ENCODE peak calls at places on chromosome 13, in six cellular contexts. E is dorsolateral prefrontal cortex, D is lung, A is cardiac fibroblast, T is left ventricle myocardium inferior, H is AG10803. Y is an unnamed sample.

GRCh38 chr13:45607931-45608330 is 7.6 kb downstream of the ERICH6B start:
- DNase-seq in E (no peak), T (no peak), D (no peak), A (peak; percentile 6), H (peak; percentile 9), Y (no peak)

GRCh38 chr13:89465366-89465765 is 1794.2 kb downstream of the SLITRK5 start:
- DNase-seq in A (peak; percentile 6), E (no peak), T (no peak), H (peak; percentile 11), D (no peak), Y (no peak)

GRCh38 chr13:50129923-50130685 is 114.9 kb downstream of the KCNRG start:
- DNase-seq in T (peak; percentile 37), H (peak; percentile 59), A (peak; percentile 59), E (no peak), D (no peak), Y (peak; percentile 61)

GRCh38 chr13:105193026-105193425 is 1342.4 kb downstream of the EFNB2 start:
- DNase-seq in A (no peak), D (no peak), H (no peak), E (no peak), T (no peak), Y (no peak)

GRCh38 chr13:21142766-21143165 is 33.6 kb downstream of the SKA3 start:
- DNase-seq in D (no peak), T (no peak), E (no peak), H (no peak), A (no peak), Y (no peak)

GRCh38 chr13:49774376-49775005 is 18.0 kb downstream of the KPNA3 start:
- DNase-seq in A (no peak), D (no peak), T (no peak), E (no peak), H (no peak), Y (no peak)

GRCh38 chr13:107964356-107964755 is 251.0 kb downstream of the LIG4 start:
- DNase-seq in A (peak; percentile 1), E (no peak), T (no peak), D (no peak), H (no peak), Y (no peak)

GRCh38 chr13:107208889-107209288 is 641.0 kb upstream of the ARGLU1 start:
- DNase-seq in H (no peak), A (no peak), T (no peak), E (no peak), D (no peak), Y (no peak)

GRCh38 chr13:34863360-34864135 is 78.5 kb upstream of the NBEA start:
- DNase-seq in E (no peak), T (no peak), A (peak; percentile 57), D (no peak), H (peak; percentile 79), Y (no peak)

GRCh38 chr13:46295531-46296464 is 84.1 kb downstream of the LRRC63 start:
- DNase-seq in D (peak; percentile 45), T (no peak), A (peak; percentile 96), E (no peak), H (peak; percentile 99), Y (no peak)

GRCh38 chr13:68995972-68996670 is 1111.5 kb upstream of the ATXN8OS start:
- DNase-seq in D (no peak), E (no peak), A (no peak), T (no peak), H (no peak), Y (no peak)

GRCh38 chr13:43303040-43303729 is 279.8 kb downstream of the DNAJC15 start:
- DNase-seq in T (peak; percentile 54), A (peak; percentile 86), H (peak; percentile 84), E (peak; percentile 73), D (peak; percentile 34), Y (no peak)
- TF ChIP-seq CTCF in T (peak; percentile 72), A (peak; percentile 68), H (peak; percentile 74), E (peak; percentile 65), D (no peak), Y (peak; percentile 29)

GRCh38 chr13:98156259-98156658 is 13.4 kb downstream of the FARP1 start:
- DNase-seq in E (no peak), D (no peak), H (no peak), A (no peak), T (no peak), Y (no peak)

GRCh38 chr13:98157609-98158008 is 14.7 kb downstream of the FARP1 start:
- DNase-seq in D (no peak), H (no peak), A (no peak), E (no peak), T (no peak), Y (no peak)

GRCh38 chr13:98157188-98157587 is 14.3 kb downstream of the FARP1 start:
- DNase-seq in T (no peak), D (no peak), H (no peak), A (no peak), E (no peak), Y (no peak)

GRCh38 chr13:98158172-98158907 is 15.4 kb downstream of the FARP1 start:
- DNase-seq in E (no peak), H (no peak), D (no peak), T (peak; percentile 24), A (no peak), Y (no peak)

DNA sequence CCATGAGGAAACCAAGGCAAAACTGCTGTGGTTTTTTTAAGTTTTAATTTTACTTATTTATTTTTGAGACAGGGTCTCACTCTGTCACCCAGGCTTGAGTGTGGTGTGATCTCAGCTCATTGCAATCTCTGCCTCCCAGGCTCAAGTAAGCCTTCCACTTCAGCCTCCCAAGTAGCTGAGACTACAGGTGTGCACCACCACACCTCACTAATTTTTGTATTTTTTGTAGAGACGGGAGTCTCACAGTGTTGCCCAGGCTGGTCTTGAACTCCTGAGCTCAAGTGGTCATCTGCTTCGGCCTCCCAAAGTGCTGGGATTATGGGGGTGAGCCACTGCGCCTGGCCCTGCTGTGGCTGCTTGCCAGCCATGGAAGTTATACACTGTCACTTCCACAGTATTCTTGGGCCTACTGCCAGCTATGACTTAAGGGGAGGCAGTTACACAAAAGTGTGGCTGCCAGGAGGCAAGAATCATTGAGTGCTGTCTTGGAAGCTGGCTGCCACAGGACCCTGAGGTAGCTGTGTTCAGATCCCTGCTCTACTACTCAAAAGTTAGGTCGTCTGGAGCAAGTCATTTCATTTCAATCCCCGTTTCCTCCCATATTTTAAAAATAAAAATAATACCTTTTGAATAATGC is 12.7 kb downstream of the FARP1 start:
- DNase-seq in A (peak; percentile 78), D (no peak), H (peak; percentile 61), E (no peak), T (no peak), Y (no peak)
- TF ChIP-seq CTCF in A (no peak), D (no peak), H (no peak), E (no peak), T (no peak), Y (no peak)

DNA sequence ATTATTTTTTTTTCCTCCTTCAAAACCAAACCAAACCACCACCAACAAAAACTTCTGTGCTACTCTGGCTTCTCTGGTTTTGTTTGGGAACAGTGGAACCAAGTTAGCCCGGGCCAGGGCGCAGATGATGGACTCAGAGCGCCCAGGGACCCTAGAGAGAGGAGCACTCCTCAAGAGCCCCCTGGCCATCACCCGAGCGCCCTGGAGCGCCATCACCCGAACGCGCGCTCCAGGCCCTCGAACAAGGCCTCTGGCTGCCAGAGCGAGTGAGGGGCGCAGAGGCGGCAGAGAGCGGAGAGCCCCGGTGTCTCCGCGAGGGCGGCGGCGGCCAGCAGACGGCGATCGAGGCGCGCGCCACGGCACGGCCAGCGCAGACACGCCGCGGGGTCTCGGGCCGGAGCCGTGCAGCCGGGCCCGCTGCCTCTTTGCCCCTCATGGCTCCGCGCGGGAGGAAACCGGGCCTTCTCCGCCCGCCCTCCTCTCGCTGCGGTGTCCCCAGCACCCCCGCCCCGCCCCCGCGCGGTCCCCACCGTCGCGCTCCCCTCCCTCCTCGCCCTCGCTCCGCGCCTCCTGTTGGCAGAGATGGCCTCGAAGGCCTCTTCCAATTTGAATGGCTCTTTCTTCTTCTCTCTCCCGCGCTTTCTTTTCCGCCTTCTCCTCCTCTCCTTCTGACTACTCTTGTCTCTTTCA is 4.2 kb upstream of the SOX1 start:
- DNase-seq in D (no peak), T (no peak), A (no peak), E (no peak), H (no peak), Y (no peak)
- TF ChIP-seq CTCF in D (no peak), T (peak; percentile 42), A (no peak), E (peak; percentile 39), H (no peak), Y (peak; percentile 19)

GRCh38 chr13:31947506-31947905 is 84.1 kb upstream of the FRY start:
- DNase-seq in A (no peak), H (peak; percentile 62), D (no peak), T (no peak), E (no peak), Y (no peak)

GRCh38 chr13:31946091-31946770 is 85.3 kb upstream of the FRY start:
- DNase-seq in E (no peak), T (no peak), D (no peak), H (peak; percentile 95), A (peak; percentile 27), Y (no peak)

GRCh38 chr13:31945202-31945978 is 86.2 kb upstream of the FRY start:
- DNase-seq in H (peak; percentile 96), D (peak; percentile 58), E (peak; percentile 69), A (peak; percentile 68), T (peak; percentile 66), Y (peak; percentile 63)

GRCh38 chr13:31944262-31945160 is 87.1 kb upstream of the FRY start:
- DNase-seq in A (no peak), E (no peak), T (no peak), H (peak; percentile 60), D (no peak), Y (no peak)

DNA sequence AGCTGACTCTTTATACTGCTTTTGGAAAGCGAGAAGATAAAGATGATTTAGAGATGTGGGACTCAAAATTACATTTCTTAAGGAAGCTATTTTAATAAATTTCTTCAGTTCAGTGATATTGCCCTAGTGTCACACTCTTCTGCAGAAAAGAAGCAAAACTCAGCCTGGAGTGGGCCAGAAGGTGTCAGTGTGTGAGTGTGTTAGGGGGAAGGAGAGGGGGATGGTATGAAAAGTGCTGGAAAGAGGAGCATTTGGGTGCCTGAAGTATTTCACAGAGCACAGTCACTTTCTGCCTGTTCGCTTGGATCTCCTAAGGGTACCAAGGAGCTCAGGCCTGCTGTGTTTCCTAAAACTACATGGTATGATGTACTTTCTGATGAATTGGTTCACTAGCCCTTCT is 84.5 kb upstream of the FRY start:
- DNase-seq in D (no peak), A (no peak), T (no peak), H (peak; percentile 73), E (no peak), Y (no peak)
- TF ChIP-seq CTCF in D (no peak), A (no peak), T (no peak), H (peak; percentile 56), E (no peak), Y (no peak)

GRCh38 chr13:27171244-27171829 is at the start of gene USP12:
- DNase-seq in T (peak; percentile 37), A (peak; percentile 36), H (peak; percentile 12), E (no peak), D (no peak), Y (peak; percentile 14)

GRCh38 chr13:27172495-27172842 is 858 bp upstream of the USP12 start:
- DNase-seq in T (no peak), A (peak; percentile 60), H (peak; percentile 36), D (no peak), E (no peak), Y (peak; percentile 15)

GRCh38 chr13:27170521-27171243 is 929 bp downstream of the USP12 start:
- DNase-seq in H (no peak), A (peak; percentile 41), E (peak; percentile 38), D (peak; percentile 41), T (peak; percentile 36), Y (no peak)

GRCh38 chr13:27170221-27170520 is 1.4 kb downstream of the USP12 start:
- DNase-seq in D (no peak), A (peak; percentile 58), T (no peak), H (peak; percentile 68), E (no peak), Y (no peak)

GRCh38 chr13:27171830-27172494 is 351 bp upstream of the USP12 start:
- DNase-seq in A (peak; percentile 96), D (peak; percentile 93), T (peak; percentile 93), H (peak; percentile 92), E (peak; percentile 85), Y (peak; percentile 76)
- TF ChIP-seq CTCF in A (no peak), D (no peak), T (peak; percentile 35), H (no peak), E (peak; percentile 38), Y (peak; percentile 30)

Y was measured in tibial nerve.